ENCODE peak calls at places on chromosomes 7 and 10, in nine cellular contexts. X, Q, J, B, D, R, O, E and G are unnamed samples. For H3K36me3, the result is how much of the 10 kb centered on the place peaks cover.

GRCh38 chr7:128701062-128701785 is 29.1 kb downstream of the GARIN1A start:
- DNase-seq in J (no peak), D (no peak), B (no peak), O (no peak), E (no peak), Q (no peak), R (no peak), X (peak), G (no peak)

GRCh38 chr10:34628174-34628802 is 186.8 kb downstream of the PARD3 start:
- DNase-seq in J (no peak), Q (no peak), D (no peak), E (no peak), X (no peak), B (no peak), O (peak), R (no peak), G (peak)

GRCh38 chr10:83075395-83076072 is 1063.8 kb upstream of the GHITM start:
- DNase-seq in E (no peak), X (no peak), R (no peak), J (no peak), Q (no peak), O (no peak), B (no peak), D (no peak), G (no peak)

GRCh38 chr7:27917774-27918314 is 177.9 kb downstream of the TAX1BP1 start:
- DNase-seq in B (no peak), D (no peak), E (no peak), J (no peak), X (peak), R (no peak), Q (no peak), O (no peak), G (no peak)

GRCh38 chr10:73887038-73888015 is 13.0 kb upstream of the CAMK2G start:
- DNase-seq in X (peak), D (no peak), O (peak), E (peak), J (peak), Q (peak), B (no peak), R (no peak), G (peak)

GRCh38 chr7:135247746-135248471 is 14.3 kb downstream of the STRA8 start:
- DNase-seq in E (no peak), Q (peak), J (no peak), B (no peak), D (no peak), O (no peak), R (no peak), X (no peak), G (no peak)

GRCh38 chr7:78543976-78544375 is 745.4 kb downstream of the PHTF2 start:
- DNase-seq in D (no peak), Q (no peak), X (no peak), O (no peak), J (no peak), E (no peak), R (no peak), B (no peak), G (no peak)

GRCh38 chr7:1677206-1678069 is 7.4 kb downstream of the ELFN1 start:
- DNase-seq in E (no peak), R (no peak), D (no peak), B (no peak), Q (no peak), X (no peak), O (peak), J (peak), G (no peak)

GRCh38 chr10:103895458-103896186 is 22.4 kb downstream of the STN1 start:
- DNase-seq in B (no peak), R (no peak), D (no peak), X (peak), J (no peak), O (no peak), E (no peak), Q (no peak), G (no peak)

GRCh38 chr7:81267508-81267907 is 348.7 kb upstream of the SEMA3C start:
- DNase-seq in R (no peak), B (no peak), Q (no peak), D (no peak), X (peak), J (no peak), O (no peak), E (no peak), G (peak)

GRCh38 chr10:89745903-89746302 is 44.5 kb downstream of the KIF20B start:
- DNase-seq in J (no peak), B (no peak), E (no peak), R (no peak), X (no peak), D (no peak), O (no peak), Q (no peak), G (no peak)

GRCh38 chr7:10939237-10939910 is 34.3 kb upstream of the PHF14 start:
- DNase-seq in E (no peak), R (peak), Q (no peak), X (no peak), D (no peak), B (no peak), J (no peak), O (no peak), G (no peak)

GRCh38 chr10:62029401-62029800 is 127.9 kb downstream of the ARID5B start:
- DNase-seq in Q (no peak), B (no peak), J (no peak), E (no peak), O (no peak), X (peak), D (no peak), R (no peak), G (no peak)
- H3K36me3 ChIP-seq in Q (under half), B (under half), J (under half), E (under half), O (under half), X (under half), D (under half), R (under half), G (under half)

DNA sequence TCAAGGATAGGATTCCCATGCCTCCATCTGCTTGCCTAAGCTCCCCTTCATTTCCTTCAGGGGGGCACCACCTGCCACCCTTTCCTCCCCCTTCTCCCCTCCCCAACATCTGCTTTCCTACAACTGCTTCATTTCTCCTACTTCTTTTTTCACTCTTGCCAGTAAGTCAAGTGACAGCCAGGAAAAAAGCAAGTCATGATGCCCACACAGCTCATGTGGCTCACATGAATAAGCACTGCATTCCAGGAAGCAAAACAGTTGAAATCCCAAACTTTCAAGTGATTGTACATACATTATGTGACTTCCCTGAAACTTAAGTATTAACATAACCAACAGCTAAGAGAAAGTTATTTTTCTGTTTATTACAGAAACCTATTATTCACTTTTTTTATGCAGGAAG is 78.6 kb downstream of the TNS3 start:
- DNase-seq in B (no peak), O (no peak), R (no peak), Q (no peak), X (no peak), D (no peak), E (no peak), J (no peak), G (no peak)
- H3K27ac ChIP-seq in B (no peak), O (no peak), R (no peak), Q (peak), X (no peak), D (no peak), E (peak), J (peak), G (no peak)

DNA sequence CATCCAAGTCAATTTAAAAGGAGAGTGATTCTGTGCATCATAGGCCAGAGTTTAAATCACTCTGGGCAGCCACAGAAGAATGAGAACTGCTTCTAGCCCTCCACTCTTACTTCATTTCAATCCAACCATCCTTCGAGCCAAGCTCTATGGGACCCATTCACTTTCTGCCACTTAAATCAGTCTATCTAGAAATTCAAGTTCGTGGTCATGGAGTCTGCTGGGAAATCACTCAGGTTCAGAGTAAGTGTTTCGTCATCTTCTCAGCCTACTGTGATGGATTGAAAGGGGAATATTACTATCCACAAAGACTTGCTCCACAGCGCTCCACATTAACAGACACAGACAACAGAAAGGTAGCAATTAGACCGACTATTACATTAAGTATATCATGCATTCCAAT is 4.6 kb downstream of the DCLRE1C start:
- DNase-seq in X (no peak), J (no peak), O (no peak), R (no peak), D (no peak), Q (no peak), E (no peak), B (no peak), G (no peak)
- H3K36me3 ChIP-seq in X (under half), J (under half), O (under half), R (under half), D (under half), Q (under half), E (under half), B (under half), G (under half)

GRCh38 chr7:45133352-45133751 is 21.9 kb upstream of the TBRG4 start:
- DNase-seq in Q (no peak), B (no peak), O (no peak), X (no peak), J (no peak), D (no peak), E (no peak), R (no peak), G (no peak)
- H3K27ac ChIP-seq in Q (no peak), B (no peak), O (no peak), X (no peak), J (no peak), D (no peak), E (no peak), R (no peak), G (no peak)

DNA sequence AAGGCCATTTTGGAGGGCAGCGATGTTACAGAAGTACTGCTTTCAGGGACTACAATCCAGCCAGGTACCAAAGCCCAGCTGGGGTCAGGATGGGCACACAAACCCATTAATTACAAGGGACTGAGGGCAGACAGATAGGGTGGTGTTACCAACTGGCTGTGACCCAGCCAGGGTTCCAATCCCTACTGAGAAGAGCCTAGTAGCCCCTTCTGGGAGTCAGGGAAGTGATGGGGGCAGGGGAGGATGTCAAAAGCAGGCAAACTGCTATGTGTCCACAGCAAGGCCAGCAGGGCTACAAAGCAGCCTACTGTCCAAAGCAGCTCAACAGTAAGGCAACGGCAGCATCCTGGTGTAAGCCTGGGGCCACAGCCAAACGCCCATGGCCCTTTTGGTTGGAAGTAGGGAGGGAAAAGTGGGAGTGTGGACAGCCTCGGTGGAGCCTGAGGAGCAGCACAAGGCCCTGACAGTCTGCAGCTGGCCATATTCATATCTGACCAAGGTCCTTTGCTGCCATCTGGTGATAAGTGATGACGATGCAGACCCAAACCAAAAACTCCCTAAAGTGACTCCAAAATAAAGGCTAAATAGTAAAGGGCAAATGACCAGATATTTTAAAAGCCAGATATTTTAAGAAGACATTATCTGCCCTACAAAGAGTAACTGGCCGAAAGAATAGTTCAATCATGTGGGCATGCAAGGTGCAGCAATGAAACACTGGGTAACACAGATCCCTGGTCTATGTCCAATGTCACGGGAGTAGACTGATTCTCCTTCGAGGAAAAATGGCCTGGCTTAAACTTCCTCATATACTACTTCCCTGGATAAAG is 56.9 kb downstream of the XPNPEP1 start:
- DNase-seq in E (no peak), O (no peak), R (no peak), X (peak), Q (no peak), B (no peak), J (no peak), D (peak), G (peak)
- H3K36me3 ChIP-seq in E (half or more), O (half or more), R (half or more), X (under half), Q (half or more), B (under half), J (under half), D (under half), G (under half)

GRCh38 chr7:100545636-100546128 is 6.7 kb downstream of the AGFG2 start:
- DNase-seq in E (no peak), O (no peak), Q (no peak), B (no peak), J (no peak), D (peak), X (peak), R (no peak), G (peak)
- H3K27ac ChIP-seq in E (peak), O (peak), Q (peak), B (peak), J (peak), D (no peak), X (peak), R (peak), G (peak)

GRCh38 chr7:7237978-7238267 is 55.6 kb downstream of the C1GALT1 start:
- DNase-seq in R (no peak), J (no peak), B (no peak), X (no peak), D (no peak), O (no peak), Q (no peak), E (no peak), G (no peak)
- H3K36me3 ChIP-seq in R (under half), J (under half), B (under half), X (under half), D (under half), O (half or more), Q (under half), E (under half), G (under half)

DNA sequence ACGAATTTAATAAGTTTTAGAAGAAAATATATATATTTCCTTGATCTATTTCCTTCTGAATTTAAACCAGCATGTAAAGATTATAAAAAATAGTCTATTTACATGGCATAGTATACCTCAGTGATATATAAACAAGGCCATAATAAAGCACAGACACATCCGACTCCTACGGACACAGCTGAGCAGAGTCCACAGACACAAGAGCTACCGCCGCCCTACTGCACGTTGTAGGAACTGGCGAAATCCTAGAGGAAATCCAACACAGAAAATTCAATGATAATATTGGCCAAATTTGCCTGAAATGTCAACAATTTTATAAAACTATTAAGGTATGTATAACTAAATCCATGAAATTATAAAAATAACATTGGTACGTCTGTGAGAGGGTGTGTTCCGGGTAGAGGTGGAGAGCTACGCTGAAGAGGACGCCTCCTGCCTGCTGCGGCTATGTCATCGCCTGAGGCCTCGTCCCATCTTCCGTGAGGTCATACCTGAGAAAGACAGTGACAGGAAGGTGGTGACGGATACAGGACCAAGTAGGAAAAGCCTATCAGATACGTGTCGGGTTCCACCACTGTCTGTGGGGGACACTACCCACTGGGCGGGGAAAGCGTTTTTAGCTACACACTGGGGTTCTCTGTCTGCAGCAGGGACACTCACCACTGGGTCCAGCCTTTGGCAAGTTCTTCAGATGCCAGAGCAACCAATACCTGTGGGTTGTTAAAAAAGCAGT is 29.3 kb upstream of the NCAPG2 start:
- DNase-seq in E (no peak), R (no peak), D (no peak), O (no peak), J (no peak), B (no peak), X (no peak), Q (no peak), G (no peak)
- H3K27ac ChIP-seq in E (no peak), R (no peak), D (no peak), O (no peak), J (no peak), B (no peak), X (no peak), Q (no peak), G (no peak)

DNA sequence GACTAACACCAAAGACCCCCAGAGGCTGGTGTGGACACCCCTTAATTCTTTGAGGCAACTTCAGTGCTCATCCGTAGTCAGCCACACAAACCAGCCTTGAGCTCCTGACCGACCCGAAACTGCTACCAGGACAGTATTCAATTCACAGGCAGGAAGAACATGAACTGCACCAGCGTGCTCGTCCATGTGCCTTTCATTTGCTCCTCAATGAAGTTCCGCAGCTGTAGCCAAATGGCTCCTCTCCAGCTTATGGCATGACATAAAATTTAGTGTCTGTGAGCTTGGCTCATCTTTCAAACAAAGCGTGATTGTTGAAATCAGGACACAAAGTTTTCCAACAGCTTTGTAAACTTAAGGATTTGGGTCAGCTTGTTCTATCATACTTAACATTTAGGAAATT is 144.1 kb upstream of the FAM171A1 start:
- DNase-seq in R (no peak), E (no peak), B (no peak), X (no peak), D (no peak), O (no peak), Q (no peak), J (no peak), G (no peak)
- H3K36me3 ChIP-seq in R (under half), E (under half), B (under half), X (under half), D (under half), O (under half), Q (under half), J (under half), G (under half)